ENCODE peak calls at places on chromosomes 11 and 22, in eight cellular contexts. N is T-cell, B is lower lobe of right lung, U is GM12892, A is germinal center, T is dermis blood vessel endothelial cell, Q is stromal cell of bone marrow, J is hypothalamus. S is an unnamed sample.

GRCh38 chr11:80255021-80255420 is 814.2 kb upstream of the TENM4 start:
- DNase-seq in N (no peak), J (no peak), B (no peak), U (no peak), Q (no peak), A (no peak), T (no peak), S (no peak)

GRCh38 chr11:13891911-13892310 is 70.6 kb upstream of the SPON1 start:
- DNase-seq in T (no peak), A (no peak), Q (no peak), J (no peak), N (no peak), U (no peak), B (no peak), S (no peak)

GRCh38 chr22:25373961-25374360 is 154.5 kb downstream of the CRYBB2 start:
- DNase-seq in N (no peak), J (no peak), A (no peak), Q (no peak), T (no peak), U (no peak), B (no peak), S (no peak)

GRCh38 chr22:22853713-22854112 is 33.9 kb upstream of the IGLL5 start:
- DNase-seq in J (no peak), T (no peak), A (no peak), B (no peak), Q (no peak), U (no peak), N (no peak), S (no peak)

GRCh38 chr11:328012-328411 is 7.4 kb upstream of the IFITM3 start:
- DNase-seq in B (no peak), N (no peak), J (no peak), U (no peak), Q (no peak), T (no peak), A (no peak), S (peak)

GRCh38 chr11:1671658-1672057 is 25.3 kb upstream of the KRTAP5-6 start:
- DNase-seq in Q (no peak), B (no peak), N (no peak), T (no peak), U (no peak), A (no peak), J (no peak), S (no peak)

GRCh38 chr11:102604875-102605274 is 20.3 kb downstream of the MMP20 start:
- DNase-seq in Q (no peak), J (no peak), N (no peak), A (no peak), U (no peak), T (no peak), B (no peak), S (no peak)

GRCh38 chr11:121180183-121180582 is 79.1 kb downstream of the TECTA start:
- DNase-seq in Q (no peak), T (no peak), A (no peak), B (no peak), J (no peak), N (no peak), U (no peak), S (no peak)

GRCh38 chr22:49084203-49084602 is 743.5 kb downstream of the BRD1 start:
- DNase-seq in A (no peak), B (no peak), N (no peak), Q (no peak), J (no peak), U (no peak), T (no peak), S (no peak)

GRCh38 chr11:131354251-131354701 is 16.1 kb upstream of the NTM start:
- DNase-seq in N (no peak), T (no peak), U (no peak), B (no peak), A (no peak), Q (no peak), J (no peak), S (no peak)

GRCh38 chr22:20471126-20471833 is 24.3 kb downstream of the KLHL22 start:
- DNase-seq in U (no peak), T (no peak), N (no peak), B (no peak), Q (no peak), J (no peak), A (no peak), S (peak)

GRCh38 chr22:42292726-42293520 is 22.5 kb upstream of the TCF20 start:
- DNase-seq in Q (no peak), N (no peak), B (no peak), A (no peak), J (no peak), U (no peak), T (no peak), S (no peak)

GRCh38 chr11:119578466-119579220 is 150.4 kb downstream of the NECTIN1 start:
- DNase-seq in Q (no peak), A (no peak), B (no peak), U (no peak), T (no peak), N (no peak), J (no peak), S (no peak)

GRCh38 chr22:45224988-45225731 is 15.5 kb downstream of the KIAA0930 start:
- DNase-seq in T (no peak), N (no peak), U (no peak), Q (no peak), A (no peak), J (peak), B (peak), S (no peak)

GRCh38 chr22:37549704-37550059 is 10.6 kb upstream of the CDC42EP1 start:
- DNase-seq in J (peak), A (no peak), B (peak), N (no peak), U (no peak), Q (no peak), T (peak), S (peak)

GRCh38 chr11:35798983-35799382 is 136.4 kb downstream of the TRIM44 start:
- DNase-seq in J (no peak), T (no peak), U (no peak), N (no peak), Q (no peak), B (no peak), A (no peak), S (no peak)

GRCh38 chr11:62925745-62926668 is 4.8 kb upstream of the CHRM1 start:
- DNase-seq in B (no peak), U (no peak), J (no peak), Q (no peak), N (no peak), T (no peak), A (no peak), S (no peak)

GRCh38 chr11:59560702-59561469 is 49.5 kb downstream of the OR4D9 start:
- DNase-seq in A (peak), T (peak), U (peak), N (peak), Q (peak), J (peak), B (peak), S (peak)

GRCh38 chr11:72240461-72241289 is 3.3 kb downstream of the PHOX2A start:
- DNase-seq in U (no peak), Q (no peak), N (no peak), A (no peak), J (no peak), B (no peak), T (peak), S (no peak)

GRCh38 chr11:63670738-63671321 is 346 bp downstream of the ATL3 start:
- DNase-seq in N (peak), J (peak), U (peak), Q (peak), A (peak), T (peak), B (peak), S (peak)

GRCh38 chr11:75733346-75734107 is 15.9 kb downstream of the MOGAT2 start:
- DNase-seq in U (no peak), Q (peak), T (no peak), J (no peak), N (no peak), B (peak), A (no peak), S (no peak)

GRCh38 chr11:31799794-31800397 is 11.2 kb downstream of the PAX6 start:
- DNase-seq in B (no peak), J (no peak), A (no peak), U (no peak), N (no peak), T (no peak), Q (no peak), S (peak)

GRCh38 chr11:108890482-108891092 is 225.7 kb downstream of the DDX10 start:
- DNase-seq in N (no peak), Q (no peak), J (no peak), T (no peak), U (no peak), B (no peak), A (no peak), S (no peak)

GRCh38 chr11:57379732-57380131 is 1.2 kb downstream of the PRG3 start:
- DNase-seq in B (no peak), N (no peak), Q (no peak), T (peak), J (no peak), U (no peak), A (no peak), S (no peak)

GRCh38 chr22:28051787-28052356 is 132.8 kb upstream of the PITPNB start:
- DNase-seq in B (no peak), N (peak), U (no peak), T (peak), J (peak), Q (peak), A (peak), S (peak)

GRCh38 chr11:62770778-62771143 is 435 bp upstream of the TAF6L start:
- DNase-seq in N (no peak), A (peak), B (no peak), J (peak), T (no peak), U (no peak), Q (no peak), S (no peak)

GRCh38 chr11:114832532-114833125 is 154.3 kb downstream of the NXPE2 start:
- DNase-seq in N (no peak), U (no peak), A (no peak), B (no peak), J (no peak), Q (no peak), T (no peak), S (no peak)

GRCh38 chr11:26134481-26135355 is 197.2 kb upstream of the ANO3 start:
- DNase-seq in Q (no peak), B (no peak), T (peak), U (no peak), J (no peak), A (peak), N (no peak), S (no peak)

GRCh38 chr22:47153854-47154542 is 391.5 kb downstream of the TBC1D22A start:
- DNase-seq in T (no peak), B (no peak), A (no peak), N (no peak), U (no peak), J (no peak), Q (no peak), S (no peak)

GRCh38 chr11:105000797-105001196 is 22.2 kb downstream of the CASP5 start:
- DNase-seq in B (peak), U (no peak), T (peak), J (no peak), A (peak), N (peak), Q (no peak), S (no peak)

GRCh38 chr22:37544955-37545702 is 15.2 kb upstream of the CDC42EP1 start:
- DNase-seq in B (peak), J (no peak), N (peak), U (no peak), Q (no peak), A (no peak), T (peak), S (peak)

GRCh38 chr22:42356547-42356946 is 75.7 kb downstream of the NFAM1 start:
- DNase-seq in B (no peak), Q (no peak), N (no peak), T (no peak), U (no peak), A (peak), J (no peak), S (no peak)